ENCODE peak calls at places on chromosomes 11 and 22, in five cellular contexts. X is cardiac fibroblast, H is breast epithelium, J is Caco-2, Y is astrocyte of the cerebellum. I is an unnamed sample.
A peak's percentile ranks its signal among the peaks of the same experiment; 100 is the strongest.

GRCh38 chr22:50553310-50553709 is 7.6 kb downstream of the KLHDC7B start:
- DNase-seq in Y (no peak), H (no peak), J (no peak), X (no peak), I (no peak)

GRCh38 chr11:8219257-8220021 is 44.2 kb downstream of the LMO1 start:
- DNase-seq in H (no peak), J (peak; percentile 51), X (peak; percentile 68), Y (peak; percentile 34), I (no peak)

GRCh38 chr11:88402192-88402715 is 64.7 kb upstream of the CTSC start:
- DNase-seq in Y (peak; percentile 82), J (peak; percentile 48), H (no peak), X (peak; percentile 95), I (peak; percentile 58)

GRCh38 chr11:110453684-110454354 is 24.1 kb downstream of the FDX1 start:
- DNase-seq in J (no peak), H (no peak), Y (no peak), X (no peak), I (no peak)

GRCh38 chr11:35902961-35903360 is 40.9 kb upstream of the LDLRAD3 start:
- DNase-seq in X (no peak), J (no peak), Y (no peak), H (no peak), I (no peak)

GRCh38 chr11:35677904-35678303 is 15.3 kb downstream of the TRIM44 start:
- DNase-seq in Y (no peak), X (no peak), H (no peak), J (no peak), I (no peak)

GRCh38 chr22:30947821-30948454 is 20.6 kb downstream of the MORC2 start:
- DNase-seq in H (no peak), J (peak; percentile 20), X (peak; percentile 73), Y (peak; percentile 54), I (peak; percentile 16)

GRCh38 chr22:37222440-37222971 is 10.2 kb upstream of the SSTR3 start:
- DNase-seq in H (no peak), X (no peak), J (no peak), Y (no peak), I (no peak)

GRCh38 chr22:50498322-50498861 is 9.1 kb downstream of the LMF2 start:
- DNase-seq in H (no peak), Y (no peak), X (peak; percentile 71), J (peak; percentile 86), I (no peak)

GRCh38 chr11:46290598-46291309 is 13.3 kb downstream of the CREB3L1 start:
- DNase-seq in Y (peak; percentile 87), J (peak; percentile 72), X (peak; percentile 98), H (peak; percentile 82), I (peak; percentile 94)

GRCh38 chr11:64850979-64851567 is 6.6 kb upstream of the CDC42BPG start:
- DNase-seq in H (no peak), J (peak; percentile 34), X (no peak), Y (no peak), I (no peak)

GRCh38 chr11:112477929-112478317 is 217.3 kb upstream of the PLET1 start:
- DNase-seq in J (no peak), Y (no peak), H (no peak), X (no peak), I (no peak)

GRCh38 chr11:27963370-27963769 is 144.6 kb downstream of the KIF18A start:
- DNase-seq in H (no peak), Y (peak; percentile 16), X (no peak), J (no peak), I (no peak)

GRCh38 chr11:4862447-4863236 is 13.6 kb upstream of the OR51S1 start:
- DNase-seq in X (no peak), J (no peak), H (no peak), Y (no peak), I (no peak)

GRCh38 chr11:96001037-96001436 is 77.1 kb upstream of the MTMR2 start:
- DNase-seq in H (no peak), J (no peak), Y (peak; percentile 51), X (peak; percentile 96), I (no peak)

GRCh38 chr11:119481667-119482400 is 58.9 kb upstream of the THY1 start:
- DNase-seq in Y (no peak), X (no peak), J (no peak), H (peak; percentile 47), I (no peak)

GRCh38 chr11:71488086-71488967 is 35.3 kb downstream of the NADSYN1 start:
- DNase-seq in X (peak; percentile 20), J (peak; percentile 77), H (peak; percentile 31), Y (no peak), I (no peak)

GRCh38 chr11:70087446-70088167 is 9.5 kb downstream of the ANO1 start:
- DNase-seq in Y (no peak), H (no peak), J (no peak), X (no peak), I (no peak)

GRCh38 chr22:40908895-40909294 is 42.3 kb upstream of the RBX1 start:
- DNase-seq in H (no peak), X (no peak), Y (no peak), J (no peak), I (no peak)

GRCh38 chr22:17120711-17121234 is 387 bp downstream of the TMEM121B start:
- DNase-seq in Y (no peak), J (no peak), H (no peak), X (no peak), I (no peak)

GRCh38 chr11:17443423-17443822 is 33.2 kb downstream of the ABCC8 start:
- DNase-seq in Y (no peak), H (no peak), J (no peak), X (no peak), I (no peak)

DNA sequence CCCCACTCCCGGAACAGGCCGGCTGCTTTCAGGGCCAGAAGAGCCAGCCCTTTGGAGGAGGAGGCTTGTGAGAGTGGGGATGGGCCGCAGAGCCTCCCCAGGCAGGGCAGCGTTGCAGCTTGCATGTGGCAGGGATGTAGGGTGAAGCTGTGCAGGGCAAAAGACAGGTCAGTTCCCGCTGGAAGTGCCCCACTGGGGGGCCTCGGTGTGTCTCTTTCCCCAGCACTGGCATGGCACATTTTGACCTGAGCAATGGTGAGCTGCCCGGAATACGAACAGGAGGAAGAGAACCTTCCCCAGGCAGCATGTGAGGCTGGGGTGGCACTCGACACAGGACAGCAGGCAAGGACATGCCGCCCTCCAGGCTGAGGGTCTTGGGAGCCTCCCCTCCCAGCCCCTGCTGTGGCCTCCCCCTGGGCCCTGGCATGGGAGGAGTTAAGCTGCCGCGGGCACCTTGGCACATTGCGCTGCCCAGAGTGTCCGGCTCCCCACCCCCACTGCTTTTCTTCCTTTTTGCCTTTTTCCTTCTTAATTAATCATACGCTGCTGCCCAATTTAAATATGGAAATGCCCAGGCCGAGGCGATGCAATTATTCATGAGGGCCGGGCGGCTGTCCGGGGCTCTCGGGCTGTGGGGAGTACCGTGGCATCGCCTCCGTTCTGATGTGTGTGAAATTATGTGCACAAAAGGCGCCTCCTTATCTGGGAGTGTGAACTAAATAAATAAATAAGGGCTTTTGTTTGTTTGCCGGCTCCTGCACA is 76.0 kb upstream of the WNT7B start:
- DNase-seq in H (peak; percentile 53), J (no peak), Y (no peak), X (peak; percentile 53), I (no peak)
- H3K4me3 ChIP-seq in H (peak overlapping the region; percentile 76), J (no peak overlapping the region), Y (peak overlapping the region; percentile 46), X (peak overlapping the region; percentile 69), I (peak overlapping the region; percentile 66)

DNA sequence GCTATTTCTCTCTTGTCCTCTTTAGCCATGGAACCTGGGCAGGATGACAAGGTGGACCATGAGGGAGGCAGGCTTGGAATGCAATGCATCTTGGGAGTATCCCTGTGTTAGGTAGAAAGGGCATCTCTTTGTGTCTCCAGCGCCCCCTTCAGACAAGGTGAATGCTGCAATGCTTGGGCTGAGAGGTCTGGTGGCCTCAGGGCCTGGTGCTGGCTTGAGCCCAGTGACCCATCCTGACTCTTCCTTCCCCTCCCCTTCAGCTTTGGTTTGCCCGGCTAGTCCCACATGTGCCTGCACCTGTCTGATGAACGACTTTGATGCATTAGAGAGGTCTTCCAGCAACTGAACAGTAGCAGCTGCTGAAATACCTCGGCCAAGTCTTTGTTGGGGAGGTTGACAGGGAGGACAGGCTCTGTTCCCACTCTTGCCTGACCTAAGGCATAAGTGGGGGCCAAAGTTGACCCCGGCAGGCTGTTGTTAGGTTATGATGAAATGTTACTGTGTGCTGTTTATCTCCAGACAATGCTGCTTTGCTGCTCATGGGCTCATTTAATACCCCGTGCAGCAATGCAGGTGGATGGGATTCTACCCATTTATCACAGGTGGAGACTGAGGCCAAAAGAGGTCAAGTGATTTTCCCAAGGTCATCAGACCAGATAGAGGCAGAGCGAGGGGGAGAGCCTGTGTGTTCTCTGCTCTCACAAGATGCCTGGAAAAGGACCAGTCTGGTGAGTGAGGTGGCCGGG is 22.5 kb downstream of the MYO18B start:
- DNase-seq in J (no peak), Y (no peak), X (no peak), H (no peak), I (no peak)
- TF ChIP-seq CTCF in J (no peak), Y (no peak), X (no peak), H (no peak), I (no peak)

GRCh38 chr11:910589-911030 is at the start of gene CHID1:
- DNase-seq in Y (no peak), J (peak; percentile 96), H (peak; percentile 86), X (peak; percentile 73), I (no peak)
- H3K4me3 ChIP-seq in Y (peak within 1 kb of the TSS; percentile 85), J (peak within 1 kb of the TSS; percentile 100), H (peak within 1 kb of the TSS; percentile 86), X (peak within 1 kb of the TSS; percentile 83), I (peak within 1 kb of the TSS; percentile 85)

DNA sequence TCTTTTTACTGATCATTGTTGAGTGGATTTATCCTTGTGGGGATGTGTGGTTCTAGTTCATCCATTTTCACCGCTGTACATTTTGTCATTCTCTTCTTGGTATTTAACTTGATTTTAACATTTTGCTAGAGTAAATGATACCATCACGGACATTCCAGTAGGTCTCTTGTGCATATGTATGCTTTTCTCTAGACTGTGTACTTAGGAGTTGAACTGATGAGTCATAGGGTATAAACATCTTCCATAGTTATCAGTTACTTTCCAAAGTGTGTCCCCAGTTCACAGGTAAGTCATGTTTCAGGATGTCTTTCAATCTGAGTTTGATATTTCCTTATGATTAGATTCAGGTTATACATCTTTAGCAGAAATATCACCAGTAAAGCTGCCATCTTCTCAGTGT is 46.5 kb upstream of the PITPNB start:
- DNase-seq in H (no peak), Y (no peak), J (no peak), X (no peak), I (no peak)
- TF ChIP-seq CTCF in H (no peak), Y (no peak), J (no peak), X (no peak), I (no peak)

GRCh38 chr11:2139118-2139490 is at the start of gene IGF2:
- DNase-seq in Y (no peak), J (peak; percentile 79), H (no peak), X (no peak), I (no peak)
- H3K4me3 ChIP-seq in Y (peak within 1 kb of the TSS; percentile 44), J (peak within 1 kb of the TSS; percentile 78), H (peak within 1 kb of the TSS; percentile 46), X (peak within 1 kb of the TSS; percentile 43), I (peak within 1 kb of the TSS; percentile 12)

GRCh38 chr11:118401151-118401879 is at the start of gene ATP5MG:
- DNase-seq in Y (peak; percentile 76), J (peak; percentile 94), X (peak; percentile 95), H (peak; percentile 83), I (no peak)
- TF ChIP-seq CTCF in Y (peak; percentile 31), J (peak; percentile 60), X (peak; percentile 8), H (no peak), I (no peak)

DNA sequence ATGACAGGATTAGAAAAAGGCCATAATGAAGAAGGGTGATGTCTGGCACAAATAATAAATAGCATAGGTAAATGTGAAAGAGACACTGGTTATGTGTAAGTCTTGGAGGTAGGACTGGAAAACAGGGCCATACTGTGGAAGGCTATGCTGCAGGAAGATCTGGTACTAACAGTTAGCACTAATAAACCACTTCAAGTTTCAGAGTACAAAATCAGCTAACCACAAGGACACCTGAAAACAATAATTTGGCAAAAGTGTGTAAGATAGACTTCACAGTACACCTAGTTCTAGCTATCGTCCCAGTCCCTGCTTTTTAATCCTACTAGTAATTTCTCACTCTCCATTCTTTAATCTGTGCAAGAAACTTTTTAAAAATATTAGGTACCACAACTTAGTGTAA is 44.3 kb downstream of the CWF19L2 start:
- DNase-seq in J (no peak), Y (no peak), H (no peak), X (no peak), I (no peak)
- H3K4me3 ChIP-seq in J (no peak overlapping the region), Y (no peak overlapping the region), H (no peak overlapping the region), X (no peak overlapping the region), I (no peak overlapping the region)

I was measured in AG04449.